ENCODE peak calls at places on chromosomes 2 and 18, in eight cellular contexts. Q, F, R, O, P, H, Y and B are unnamed samples.

GRCh38 chr2:38601463-38602135 is 1.1 kb downstream of the HNRNPLL start:
- DNase-seq in H (peak), O (peak), P (no peak), F (no peak), R (no peak), Q (no peak), Y (peak), B (peak)

GRCh38 chr2:132416996-132417395 is 391 bp downstream of the GPR39 start:
- DNase-seq in P (no peak), R (peak), H (no peak), Y (no peak), O (no peak), F (no peak), Q (no peak), B (no peak)

GRCh38 chr2:54402350-54402749 is 53.8 kb upstream of the SPTBN1 start:
- DNase-seq in R (no peak), F (peak), P (no peak), H (no peak), Q (no peak), Y (no peak), O (peak), B (no peak)

GRCh38 chr2:159609933-159610523 is 6.3 kb downstream of the BAZ2B start:
- DNase-seq in O (no peak), Y (no peak), R (no peak), H (no peak), Q (no peak), P (no peak), F (no peak), B (no peak)

GRCh38 chr2:215758691-215759090 is 254.7 kb downstream of the MREG start:
- DNase-seq in P (no peak), R (no peak), F (no peak), O (peak), Q (no peak), Y (no peak), H (no peak), B (no peak)

GRCh38 chr2:229456091-229456490 is 185.0 kb upstream of the PID1 start:
- DNase-seq in R (no peak), F (no peak), O (peak), Y (no peak), H (no peak), P (no peak), Q (no peak), B (no peak)

GRCh38 chr2:221997100-221997499 is 301.7 kb downstream of the PAX3 start:
- DNase-seq in Y (no peak), R (no peak), H (no peak), Q (no peak), F (peak), O (peak), P (no peak), B (no peak)

GRCh38 chr2:184053326-184053725 is 545.0 kb upstream of the ZNF804A start:
- DNase-seq in R (peak), P (no peak), H (no peak), Y (no peak), F (no peak), Q (no peak), O (no peak), B (no peak)

GRCh38 chr18:49880656-49881055 is 67.3 kb upstream of the ACAA2 start:
- DNase-seq in O (no peak), H (no peak), P (no peak), R (no peak), Y (no peak), Q (peak), F (no peak), B (no peak)

GRCh38 chr2:217069263-217070042 is 209.6 kb upstream of the TNP1 start:
- DNase-seq in O (peak), H (no peak), Q (peak), Y (no peak), R (no peak), F (no peak), P (no peak), B (no peak)

GRCh38 chr18:44823782-44824181 is 143.1 kb downstream of the SETBP1 start:
- DNase-seq in P (no peak), R (no peak), H (peak), F (no peak), Q (no peak), O (peak), Y (no peak), B (no peak)

GRCh38 chr18:9449580-9449979 is 25.7 kb upstream of the RALBP1 start:
- DNase-seq in H (no peak), Y (no peak), F (no peak), Q (no peak), O (no peak), R (no peak), P (no peak), B (no peak)

GRCh38 chr2:100411841-100412292 is 5.6 kb downstream of the CHST10 start:
- DNase-seq in F (no peak), P (no peak), H (no peak), Y (no peak), O (no peak), Q (peak), R (no peak), B (no peak)

GRCh38 chr2:1659951-1660565 is 84.3 kb downstream of the PXDN start:
- DNase-seq in Y (no peak), Q (peak), R (no peak), P (no peak), H (no peak), F (no peak), O (no peak), B (no peak)

GRCh38 chr2:111910609-111911277 is 12.3 kb downstream of the MERTK start:
- DNase-seq in O (no peak), H (no peak), P (no peak), R (no peak), Q (peak), F (no peak), Y (no peak), B (peak)

GRCh38 chr2:38430196-38430595 is 53.1 kb upstream of the ATL2 start:
- DNase-seq in P (no peak), F (no peak), Y (no peak), Q (no peak), H (no peak), R (no peak), O (no peak), B (no peak)

GRCh38 chr18:79251021-79251420 is 144.7 kb upstream of the NFATC1 start:
- DNase-seq in Q (no peak), O (no peak), H (no peak), P (no peak), Y (no peak), R (no peak), F (no peak), B (no peak)

GRCh38 chr2:8575810-8576423 is 105.9 kb upstream of the ID2 start:
- DNase-seq in R (no peak), O (no peak), Y (no peak), P (no peak), Q (peak), F (no peak), H (no peak), B (no peak)

GRCh38 chr2:144548088-144548487 is 28.2 kb upstream of the ZEB2 start:
- DNase-seq in O (no peak), H (no peak), R (no peak), P (no peak), Q (no peak), F (no peak), Y (no peak), B (no peak)